ENCODE peak calls at places on chromosomes 1 and 21, in four cellular contexts. One of them, this sample, is unnamed.
A peak's percentile ranks its signal among the peaks of the same experiment; 100 is the strongest.

GRCh38 chr1:65277605-65278343 is 31.6 kb upstream of the DNAJC6 start:
- DNase-seq in activated T-cell treated with anti-CD3 and anti-CD28 coated beads, Interleukin-2, amount 50 U/mL, for 4 hours: no peak
- DNase-seq in neuronal stem cell: no peak
- DNase-seq in stimulated activated CD4-positive, alpha-beta T cell treated with anti-CD3 and anti-CD28 coated beads, Interleukin-2, amount 100 ng/mL, for 48 hours: no peak
- DNase-seq in this sample: no peak

GRCh38 chr1:2049517-2050481 is at the start of gene PRKCZ:
- DNase-seq in activated T-cell treated with anti-CD3 and anti-CD28 coated beads, Interleukin-2, amount 50 U/mL, for 4 hours: peak; percentile 95
- DNase-seq in neuronal stem cell: peak; percentile 81
- DNase-seq in stimulated activated CD4-positive, alpha-beta T cell treated with anti-CD3 and anti-CD28 coated beads, Interleukin-2, amount 100 ng/mL, for 48 hours: peak; percentile 82
- DNase-seq in this sample: peak; percentile 59

GRCh38 chr1:167627865-167628641 is 2.0 kb upstream of the RCSD1 start:
- DNase-seq in activated T-cell treated with anti-CD3 and anti-CD28 coated beads, Interleukin-2, amount 50 U/mL, for 4 hours: peak; percentile 59
- DNase-seq in neuronal stem cell: no peak
- DNase-seq in stimulated activated CD4-positive, alpha-beta T cell treated with anti-CD3 and anti-CD28 coated beads, Interleukin-2, amount 100 ng/mL, for 48 hours: peak; percentile 64
- DNase-seq in this sample: peak; percentile 56

GRCh38 chr1:64969305-64970066 is 3.1 kb upstream of the JAK1 start:
- DNase-seq in activated T-cell treated with anti-CD3 and anti-CD28 coated beads, Interleukin-2, amount 50 U/mL, for 4 hours: no peak
- DNase-seq in neuronal stem cell: no peak
- DNase-seq in stimulated activated CD4-positive, alpha-beta T cell treated with anti-CD3 and anti-CD28 coated beads, Interleukin-2, amount 100 ng/mL, for 48 hours: no peak
- DNase-seq in this sample: no peak

GRCh38 chr1:185929759-185930158 is 195.6 kb downstream of the HMCN1 start:
- DNase-seq in activated T-cell treated with anti-CD3 and anti-CD28 coated beads, Interleukin-2, amount 50 U/mL, for 4 hours: no peak
- DNase-seq in neuronal stem cell: no peak
- DNase-seq in stimulated activated CD4-positive, alpha-beta T cell treated with anti-CD3 and anti-CD28 coated beads, Interleukin-2, amount 100 ng/mL, for 48 hours: no peak
- DNase-seq in this sample: no peak

GRCh38 chr21:29018540-29018939 is 609 bp downstream of the RWDD2B start:
- DNase-seq in activated T-cell treated with anti-CD3 and anti-CD28 coated beads, Interleukin-2, amount 50 U/mL, for 4 hours: no peak
- DNase-seq in neuronal stem cell: no peak
- DNase-seq in stimulated activated CD4-positive, alpha-beta T cell treated with anti-CD3 and anti-CD28 coated beads, Interleukin-2, amount 100 ng/mL, for 48 hours: no peak
- DNase-seq in this sample: no peak

GRCh38 chr1:74623716-74624115 is 49.9 kb downstream of the ERICH3 start:
- DNase-seq in activated T-cell treated with anti-CD3 and anti-CD28 coated beads, Interleukin-2, amount 50 U/mL, for 4 hours: no peak
- DNase-seq in neuronal stem cell: no peak
- DNase-seq in stimulated activated CD4-positive, alpha-beta T cell treated with anti-CD3 and anti-CD28 coated beads, Interleukin-2, amount 100 ng/mL, for 48 hours: no peak
- DNase-seq in this sample: no peak

GRCh38 chr1:82464362-82464931 is 663.7 kb downstream of the ADGRL2 start:
- DNase-seq in activated T-cell treated with anti-CD3 and anti-CD28 coated beads, Interleukin-2, amount 50 U/mL, for 4 hours: no peak
- DNase-seq in neuronal stem cell: no peak
- DNase-seq in stimulated activated CD4-positive, alpha-beta T cell treated with anti-CD3 and anti-CD28 coated beads, Interleukin-2, amount 100 ng/mL, for 48 hours: no peak
- DNase-seq in this sample: no peak

GRCh38 chr1:193457676-193458075 is 271.3 kb upstream of the B3GALT2 start:
- DNase-seq in activated T-cell treated with anti-CD3 and anti-CD28 coated beads, Interleukin-2, amount 50 U/mL, for 4 hours: no peak
- DNase-seq in neuronal stem cell: no peak
- DNase-seq in stimulated activated CD4-positive, alpha-beta T cell treated with anti-CD3 and anti-CD28 coated beads, Interleukin-2, amount 100 ng/mL, for 48 hours: no peak
- DNase-seq in this sample: no peak

GRCh38 chr1:112807117-112807516 is 92.0 kb upstream of the PPM1J start:
- DNase-seq in activated T-cell treated with anti-CD3 and anti-CD28 coated beads, Interleukin-2, amount 50 U/mL, for 4 hours: no peak
- DNase-seq in neuronal stem cell: no peak
- DNase-seq in stimulated activated CD4-positive, alpha-beta T cell treated with anti-CD3 and anti-CD28 coated beads, Interleukin-2, amount 100 ng/mL, for 48 hours: no peak
- DNase-seq in this sample: no peak

GRCh38 chr1:204923209-204923608 is 52.5 kb downstream of the NFASC start:
- DNase-seq in activated T-cell treated with anti-CD3 and anti-CD28 coated beads, Interleukin-2, amount 50 U/mL, for 4 hours: no peak
- DNase-seq in neuronal stem cell: no peak
- DNase-seq in stimulated activated CD4-positive, alpha-beta T cell treated with anti-CD3 and anti-CD28 coated beads, Interleukin-2, amount 100 ng/mL, for 48 hours: no peak
- DNase-seq in this sample: no peak

This sample was measured in GM12891.